ENCODE peak calls at places on chromosomes 4 and X, in six cellular contexts. E, Z, S, I, N and F are unnamed samples.
A peak's percentile ranks its signal among the peaks of the same experiment; 100 is the strongest.

GRCh38 chr4:26912810-26913209 is 52.2 kb downstream of the STIM2 start:
- DNase-seq in S (no peak), E (peak; percentile 46), N (no peak), Z (no peak), I (no peak), F (no peak)

GRCh38 chrX:13764284-13764683 is 29.7 kb downstream of the OFD1 start:
- DNase-seq in E (no peak), N (no peak), Z (no peak), I (no peak), S (no peak), F (no peak)

GRCh38 chr4:8719421-8719820 is 126.9 kb downstream of the CPZ start:
- DNase-seq in Z (no peak), S (no peak), N (no peak), E (no peak), I (no peak), F (no peak)

GRCh38 chr4:177802149-177802548 is 359.9 kb upstream of the AGA start:
- DNase-seq in I (no peak), N (no peak), S (no peak), Z (no peak), E (no peak), F (no peak)

GRCh38 chr4:106273831-106274230 is 42.2 kb downstream of the TBCK start:
- DNase-seq in E (no peak), S (no peak), Z (no peak), N (no peak), I (no peak), F (no peak)

GRCh38 chr4:81504685-81505598 is 33.2 kb upstream of the RASGEF1B start:
- DNase-seq in E (peak; percentile 4), Z (no peak), S (no peak), I (no peak), N (no peak), F (no peak)

GRCh38 chrX:2327423-2327822 is 173.4 kb downstream of the DHRSX start:
- DNase-seq in S (no peak), E (no peak), Z (no peak), N (no peak), I (no peak), F (no peak)

GRCh38 chr4:20252656-20253271 is 1.1 kb downstream of the SLIT2 start:
- DNase-seq in Z (no peak), N (peak; percentile 55), I (no peak), E (no peak), S (no peak), F (no peak)

GRCh38 chr4:145099653-145100052 is 1.5 kb downstream of the ABCE1 start:
- DNase-seq in E (no peak), N (no peak), I (no peak), S (peak; percentile 19), Z (no peak), F (no peak)

GRCh38 chr4:138242076-138242829 is at the start of gene SLC7A11:
- DNase-seq in S (peak; percentile 97), E (peak; percentile 95), Z (peak; percentile 96), I (peak; percentile 93), N (peak; percentile 27), F (no peak)

GRCh38 chr4:2932951-2933565 is 30.1 kb downstream of the NOP14 start:
- DNase-seq in I (no peak), N (peak; percentile 72), S (no peak), Z (no peak), E (no peak), F (no peak)

GRCh38 chr4:7912826-7913225 is 26.8 kb downstream of the AFAP1 start:
- DNase-seq in Z (no peak), N (no peak), E (no peak), I (no peak), S (no peak), F (no peak)

GRCh38 chrX:3010532-3010931 is 4.2 kb downstream of the ARSH start:
- DNase-seq in Z (no peak), I (no peak), S (no peak), E (no peak), N (no peak), F (no peak)

GRCh38 chr4:152981842-152982241 is 45.7 kb downstream of the FHDC1 start:
- DNase-seq in S (no peak), Z (no peak), I (no peak), E (no peak), N (no peak), F (no peak)
- TF ChIP-seq JUND in S (no peak), Z (no peak), I (no peak), E (no peak), N (no peak), F (no peak)

DNA sequence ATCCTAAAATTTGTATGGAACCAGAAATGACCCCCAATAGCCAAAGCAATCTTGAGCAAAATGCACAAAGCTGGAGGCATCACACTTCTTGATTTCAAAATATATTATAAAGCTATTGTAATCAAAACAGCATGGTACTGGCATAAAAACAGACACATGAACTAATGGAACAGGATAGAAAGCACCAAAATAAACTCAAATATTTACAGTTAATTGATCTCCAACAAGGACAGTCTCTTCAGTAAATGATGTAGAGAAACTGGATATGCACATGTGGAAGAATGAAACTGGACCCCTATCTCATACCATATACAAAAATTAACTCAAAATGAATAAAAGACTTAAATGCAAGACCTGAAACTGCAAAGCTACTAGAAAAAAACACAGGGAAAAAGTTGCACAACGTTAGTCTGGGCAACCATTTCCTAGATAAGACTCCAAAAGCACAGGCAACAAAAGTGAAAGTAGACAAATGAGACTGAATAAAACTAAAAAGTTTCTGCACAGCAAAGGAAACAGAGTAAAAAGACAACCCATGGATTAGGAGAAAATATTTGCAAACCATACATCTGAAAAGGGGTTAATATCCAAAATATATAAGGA is 64.9 kb downstream of the CD99L2 start:
- DNase-seq in S (no peak), E (no peak), I (no peak), N (no peak), Z (no peak), F (no peak)
- TF ChIP-seq JUND in S (no peak), E (no peak), I (no peak), N (no peak), Z (no peak), F (no peak)

DNA sequence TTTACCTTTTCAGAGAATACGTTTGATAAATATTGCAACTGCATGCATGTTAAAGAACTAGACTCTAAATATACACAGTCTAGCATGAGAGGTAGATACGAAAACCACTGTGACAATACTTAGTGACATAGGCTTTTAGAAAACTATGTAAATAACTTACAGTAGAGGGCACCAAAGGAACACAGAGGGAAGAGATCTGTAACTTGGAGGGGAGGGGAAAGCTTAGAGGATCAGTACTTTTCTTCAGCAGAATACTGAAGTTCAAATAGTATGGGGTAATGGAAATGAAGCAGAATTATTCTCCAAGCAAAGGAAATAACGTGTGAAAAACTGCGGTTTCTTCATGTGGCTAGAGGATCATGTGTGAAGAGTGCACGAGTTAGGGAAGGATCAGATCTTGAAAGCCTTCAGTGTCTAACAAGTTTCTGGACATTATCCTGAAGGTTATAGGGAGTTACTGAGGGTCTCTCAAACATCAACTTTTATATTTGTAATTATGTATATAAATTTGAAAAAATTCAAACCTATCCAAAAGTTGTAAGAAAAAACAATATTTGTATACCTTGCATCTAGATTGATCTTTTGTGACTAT is 264.3 kb downstream of the NPFFR2 start:
- DNase-seq in S (peak; percentile 20), E (peak; percentile 43), N (peak; percentile 48), Z (peak; percentile 15), I (no peak), F (peak; percentile 62)
- TF ChIP-seq JUND in S (no peak), E (no peak), N (no peak), Z (no peak), I (no peak), F (no peak)

DNA sequence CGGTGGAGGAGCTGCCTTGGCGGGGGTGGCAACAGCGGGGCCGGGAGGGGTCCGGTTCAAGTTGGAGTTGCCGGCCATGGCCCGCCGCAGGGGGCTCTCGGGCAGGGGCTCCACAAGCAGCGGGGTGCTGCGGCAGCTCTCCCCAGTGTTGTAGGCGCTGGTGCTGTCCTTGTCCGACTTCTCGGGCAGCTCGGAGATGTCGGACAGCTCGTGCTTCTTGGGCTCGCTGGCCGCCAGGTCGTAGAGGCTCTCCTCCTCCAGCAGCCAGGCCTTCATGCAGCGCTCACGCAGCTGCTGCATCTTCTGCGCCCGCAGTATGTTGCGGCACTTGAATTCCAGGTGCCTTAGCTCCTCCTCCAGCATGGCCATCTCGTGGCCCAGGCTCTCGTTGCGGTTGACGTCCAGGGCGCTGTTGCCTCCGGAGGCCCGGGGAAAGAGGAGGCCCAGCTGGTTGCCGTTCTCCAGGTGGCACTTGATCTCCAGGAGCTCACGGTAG is 9.7 kb downstream of the SSR4 start:
- DNase-seq in E (no peak), N (no peak), I (no peak), S (no peak), Z (no peak), F (no peak)
- TF ChIP-seq JUND in E (no peak), N (no peak), I (no peak), S (no peak), Z (no peak), F (no peak)

GRCh38 chr4:174910271-174910670 is 7.9 kb upstream of the ADAM29 start:
- DNase-seq in I (no peak), S (no peak), N (no peak), Z (no peak), E (no peak), F (no peak)
- TF ChIP-seq JUND in I (no peak), S (no peak), N (no peak), Z (no peak), E (no peak), F (no peak)

GRCh38 chr4:127975121-127975770 is 10.0 kb downstream of the ABHD18 start:
- DNase-seq in E (no peak), I (no peak), S (peak; percentile 4), N (no peak), Z (no peak), F (peak; percentile 43)
- TF ChIP-seq JUND in E (no peak), I (no peak), S (no peak), N (no peak), Z (no peak), F (no peak)

DNA sequence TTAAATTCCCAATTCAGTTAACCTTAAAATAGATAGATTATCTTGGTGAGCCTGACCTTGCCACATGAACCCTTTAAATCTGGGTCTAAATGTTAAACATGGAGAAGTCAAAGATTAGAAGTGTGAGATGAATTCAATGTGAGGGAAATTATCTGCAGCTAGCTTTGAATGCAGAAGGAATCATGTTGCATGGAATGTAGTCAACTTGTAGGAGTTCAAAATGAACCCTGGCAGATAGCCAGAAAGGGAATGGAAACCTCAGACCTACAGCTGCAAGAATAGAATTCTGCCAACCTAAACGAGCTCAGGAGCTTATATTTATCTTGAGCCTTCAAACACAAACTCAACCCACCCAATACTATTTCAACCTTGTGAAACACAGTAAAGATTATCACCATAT is 632.5 kb downstream of the KCTD8 start:
- DNase-seq in I (no peak), S (no peak), N (no peak), Z (no peak), E (no peak), F (no peak)
- TF ChIP-seq JUND in I (no peak), S (no peak), N (no peak), Z (no peak), E (no peak), F (no peak)

GRCh38 chrX:76428243-76429130 is 977 bp downstream of the MAGEE1 start:
- DNase-seq in I (no peak), S (no peak), Z (no peak), N (peak; percentile 4), E (no peak), F (no peak)
- TF ChIP-seq JUND in I (no peak), S (no peak), Z (no peak), N (no peak), E (no peak), F (no peak)